ENCODE peak calls at places on chromosome 9, in six cellular contexts. L is neural progenitor cell, S is A549, T is cardiac fibroblast, M is tibial artery, D is brain microvascular endothelial cell. H is an unnamed sample.

GRCh38 chr9:107105784-107106183 is 177.3 kb upstream of the RAD23B start:
- DNase-seq in L (no peak), S (no peak), T (no peak), M (no peak), D (no peak), H (no peak)

GRCh38 chr9:15738011-15738410 is 185.2 kb downstream of the CCDC171 start:
- DNase-seq in L (no peak), S (peak; percentile 5), T (peak; percentile 73), M (no peak), D (peak; percentile 29), H (no peak)

GRCh38 chr9:71506821-71507220 is 261.5 kb downstream of the CEMIP2 start:
- DNase-seq in L (no peak), S (peak; percentile 63), T (peak; percentile 13), M (no peak), D (peak; percentile 18), H (no peak)

GRCh38 chr9:7783635-7784063 is 15.9 kb downstream of the DMAC1 start:
- DNase-seq in L (no peak), S (no peak), T (no peak), M (no peak), D (no peak), H (no peak)

GRCh38 chr9:11142965-11143738 is 530.4 kb upstream of the PTPRD start:
- DNase-seq in L (no peak), S (no peak), T (no peak), M (no peak), D (no peak), H (no peak)

GRCh38 chr9:20114974-20115373 is 326.1 kb upstream of the SLC24A2 start:
- DNase-seq in L (no peak), S (no peak), T (no peak), M (no peak), D (no peak), H (no peak)

GRCh38 chr9:806285-807156 is 35.0 kb upstream of the DMRT1 start:
- DNase-seq in L (peak; percentile 49), S (peak; percentile 50), T (peak; percentile 61), M (no peak), D (peak; percentile 32), H (no peak)

GRCh38 chr9:93897075-93897970 is 57.8 kb downstream of the BARX1 start:
- DNase-seq in L (no peak), S (no peak), T (no peak), M (no peak), D (no peak), H (no peak)

GRCh38 chr9:20023237-20023928 is 234.5 kb upstream of the SLC24A2 start:
- DNase-seq in L (no peak), S (no peak), T (no peak), M (no peak), D (no peak), H (no peak)

GRCh38 chr9:109640232-109641078 is 139.5 kb upstream of the PALM2AKAP2 start:
- DNase-seq in L (peak; percentile 90), S (peak; percentile 33), T (peak; percentile 34), M (peak; percentile 35), D (peak; percentile 31), H (no peak)

GRCh38 chr9:125631391-125632085 is 75.5 kb downstream of the MAPKAP1 start:
- DNase-seq in L (peak; percentile 59), S (peak; percentile 57), T (peak; percentile 80), M (no peak), D (peak; percentile 48), H (no peak)

GRCh38 chr9:71819115-71819739 is 50.9 kb upstream of the CEMIP2 start:
- DNase-seq in L (peak; percentile 45), S (peak; percentile 37), T (peak; percentile 56), M (peak; percentile 22), D (peak; percentile 26), H (no peak)

GRCh38 chr9:21853414-21853813 is 51.0 kb downstream of the MTAP start:
- DNase-seq in L (no peak), S (no peak), T (no peak), M (no peak), D (no peak), H (no peak)

GRCh38 chr9:126755325-126755875 is 49.4 kb upstream of the ZBTB43 start:
- DNase-seq in L (no peak), S (no peak), T (no peak), M (no peak), D (no peak), H (no peak)

GRCh38 chr9:129560849-129561248 is 60.1 kb downstream of the C9orf50 start:
- DNase-seq in L (no peak), S (no peak), T (no peak), M (no peak), D (no peak), H (no peak)

GRCh38 chr9:107447834-107448233 is 41.7 kb downstream of the KLF4 start:
- DNase-seq in L (no peak), S (no peak), T (no peak), M (no peak), D (no peak), H (no peak)

GRCh38 chr9:38067892-38068615 is 973 bp downstream of the SHB start:
- DNase-seq in L (peak; percentile 62), S (no peak), T (no peak), M (no peak), D (no peak), H (no peak)

GRCh38 chr9:129656795-129657390 is 8.6 kb upstream of the PRRX2 start:
- DNase-seq in L (no peak), S (peak; percentile 57), T (no peak), M (no peak), D (peak; percentile 79), H (no peak)

GRCh38 chr9:78295731-78296130 is 1.2 kb upstream of the PSAT1 start:
- DNase-seq in L (peak; percentile 34), S (no peak), T (peak; percentile 13), M (no peak), D (no peak), H (no peak)
- H3K4me3 ChIP-seq in L (peak overlapping the region; percentile 82), S (peak overlapping the region; percentile 48), T (peak overlapping the region; percentile 97), M (no peak overlapping the region), D (peak overlapping the region; percentile 88), H (peak overlapping the region; percentile 87)

GRCh38 chr9:112571624-112572341 is 85.2 kb downstream of the KIAA1958 start:
- DNase-seq in L (no peak), S (no peak), T (no peak), M (no peak), D (no peak), H (no peak)

GRCh38 chr9:112575107-112575506 is 88.5 kb downstream of the KIAA1958 start:
- DNase-seq in L (no peak), S (no peak), T (no peak), M (no peak), D (no peak), H (no peak)

GRCh38 chr9:112570731-112571167 is 84.1 kb downstream of the KIAA1958 start:
- DNase-seq in L (no peak), S (no peak), T (no peak), M (no peak), D (no peak), H (no peak)

GRCh38 chr9:112569186-112569585 is 82.6 kb downstream of the KIAA1958 start:
- DNase-seq in L (no peak), S (no peak), T (peak; percentile 75), M (no peak), D (peak; percentile 50), H (peak; percentile 69)

DNA sequence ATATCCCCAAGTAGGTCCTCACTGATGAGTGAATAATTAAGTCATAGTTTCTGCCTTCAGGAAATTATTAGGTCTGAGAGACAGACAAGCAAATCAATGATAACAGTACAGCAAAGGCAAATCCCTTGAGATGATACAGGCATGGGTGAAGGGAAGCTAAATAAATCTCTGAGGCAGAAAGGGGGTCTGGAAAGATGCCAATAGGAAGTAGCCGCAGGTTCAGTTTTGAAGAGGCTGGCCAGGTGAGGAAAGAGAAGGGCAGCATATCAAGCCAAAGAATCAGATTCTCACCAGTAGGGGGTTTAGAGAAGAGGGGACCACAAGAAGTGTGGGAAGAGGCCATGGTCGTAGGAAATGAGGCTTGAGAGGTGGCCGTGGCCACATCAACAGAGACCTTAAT is 85.8 kb downstream of the KIAA1958 start:
- DNase-seq in L (no peak), S (no peak), T (no peak), M (no peak), D (no peak), H (no peak)
- TF ChIP-seq CTCF in L (no peak), S (no peak), T (no peak), M (no peak), D (peak; percentile 10), H (no peak)

DNA sequence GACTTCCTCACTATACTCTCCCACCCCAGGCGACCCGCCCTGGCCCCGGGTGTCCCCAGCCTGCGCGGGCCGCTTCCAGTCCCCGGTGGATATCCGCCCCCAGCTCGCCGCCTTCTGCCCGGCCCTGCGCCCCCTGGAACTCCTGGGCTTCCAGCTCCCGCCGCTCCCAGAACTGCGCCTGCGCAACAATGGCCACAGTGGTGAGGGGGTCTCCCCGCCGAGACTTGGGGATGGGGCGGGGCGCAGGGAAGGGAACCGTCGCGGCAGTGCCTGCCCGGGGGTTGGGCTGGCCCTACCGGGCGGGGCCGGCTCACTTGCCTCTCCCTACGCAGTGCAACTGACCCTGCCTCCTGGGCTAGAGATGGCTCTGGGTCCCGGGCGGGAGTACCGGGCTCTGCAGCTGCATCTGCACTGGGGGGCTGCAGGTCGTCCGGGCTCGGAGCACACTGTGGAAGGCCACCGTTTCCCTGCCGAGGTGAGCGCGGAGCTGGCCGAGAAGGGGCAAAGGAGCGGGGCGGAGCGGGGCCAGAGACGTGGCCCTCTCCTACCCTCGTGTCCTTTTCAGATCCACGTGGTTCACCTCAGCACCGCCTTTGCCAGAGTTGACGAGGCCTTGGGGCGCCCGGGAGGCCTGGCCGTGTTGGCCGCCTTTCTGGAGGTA is 2.1 kb downstream of the CA9 start:
- DNase-seq in L (peak; percentile 96), S (no peak), T (no peak), M (no peak), D (no peak), H (no peak)
- H3K4me3 ChIP-seq in L (peak overlapping the region; percentile 61), S (no peak overlapping the region), T (peak overlapping the region; percentile 48), M (peak overlapping the region; percentile 41), D (peak overlapping the region; percentile 56), H (peak overlapping the region; percentile 36)

GRCh38 chr9:124290053-124290581 is 32.4 kb downstream of the NEK6 start:
- DNase-seq in L (no peak), S (no peak), T (no peak), M (no peak), D (no peak), H (no peak)
- TF ChIP-seq CTCF in L (no peak), S (no peak), T (no peak), M (no peak), D (no peak), H (no peak)

DNA sequence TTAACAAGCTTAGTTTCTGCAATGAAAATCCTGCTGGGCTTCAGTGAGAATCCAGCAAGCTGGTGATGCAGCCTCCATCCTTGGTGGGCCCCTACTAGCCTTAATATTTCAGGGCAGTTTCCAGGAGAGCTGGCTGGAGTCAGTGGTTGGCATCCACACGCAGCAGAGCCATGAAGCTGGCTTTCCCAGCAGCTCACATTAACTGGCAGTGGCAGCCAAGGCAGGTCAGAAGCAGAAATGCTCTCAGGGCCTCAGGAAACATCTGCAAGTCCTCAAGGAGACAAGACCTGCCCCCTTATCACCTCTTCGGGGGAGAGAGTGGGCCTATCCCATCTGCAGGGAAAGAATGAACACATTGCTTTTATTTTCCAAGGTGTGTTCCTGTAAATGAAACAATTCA is 20.7 kb upstream of the MEGF9 start:
- DNase-seq in L (no peak), S (no peak), T (peak; percentile 77), M (no peak), D (no peak), H (no peak)
- H3K4me3 ChIP-seq in L (no peak overlapping the region), S (no peak overlapping the region), T (no peak overlapping the region), M (no peak overlapping the region), D (no peak overlapping the region), H (no peak overlapping the region)

H was measured in HFF-Myc.